ENCODE peak calls at places on chromosomes 16 and 17, in four cellular contexts. One of them, this sample, is unnamed.
A peak's percentile ranks its signal among the peaks of the same experiment; 100 is the strongest.

GRCh38 chr17:3639981-3640596 is 3.5 kb downstream of the CTNS start:
- DNase-seq in hepatocyte: no peak
- DNase-seq in PC-3: no peak
- DNase-seq in OCI-LY7: peak; percentile 51
- DNase-seq in this sample: peak; percentile 22

GRCh38 chr16:11198817-11199216 is 57.2 kb downstream of the SOCS1 start:
- DNase-seq in hepatocyte: peak; percentile 42
- DNase-seq in OCI-LY7: peak; percentile 14
- DNase-seq in PC-3: peak; percentile 80
- DNase-seq in this sample: no peak

GRCh38 chr17:78442648-78443128 is 64.2 kb downstream of the PGS1 start:
- DNase-seq in hepatocyte: no peak
- DNase-seq in OCI-LY7: no peak
- DNase-seq in PC-3: no peak
- DNase-seq in this sample: no peak

GRCh38 chr16:81394966-81395655 is 49.5 kb upstream of the CMIP start:
- DNase-seq in OCI-LY7: no peak
- DNase-seq in PC-3: no peak
- DNase-seq in hepatocyte: no peak
- DNase-seq in this sample: no peak

GRCh38 chr17:31674717-31675349 is 184.2 kb downstream of the COPRS start:
- DNase-seq in hepatocyte: no peak
- DNase-seq in OCI-LY7: no peak
- DNase-seq in PC-3: peak; percentile 75
- DNase-seq in this sample: no peak

GRCh38 chr16:75305364-75306101 is 54.1 kb upstream of the BCAR1 start:
- DNase-seq in OCI-LY7: no peak
- DNase-seq in PC-3: peak; percentile 98
- DNase-seq in hepatocyte: peak; percentile 95
- DNase-seq in this sample: no peak

GRCh38 chr16:79348521-79349306 is 251.8 kb downstream of the MAF start:
- DNase-seq in PC-3: no peak
- DNase-seq in OCI-LY7: no peak
- DNase-seq in hepatocyte: no peak
- DNase-seq in this sample: no peak

GRCh38 chr16:49021136-49021535 is 260.5 kb downstream of the CBLN1 start:
- DNase-seq in PC-3: peak; percentile 59
- DNase-seq in hepatocyte: peak; percentile 27
- DNase-seq in OCI-LY7: no peak
- DNase-seq in this sample: peak; percentile 25

GRCh38 chr16:1335996-1336395 is 2.6 kb downstream of the BAIAP3 start:
- DNase-seq in OCI-LY7: no peak
- DNase-seq in hepatocyte: no peak
- DNase-seq in PC-3: no peak
- DNase-seq in this sample: peak; percentile 83

GRCh38 chr16:81838794-81839193 is 59.7 kb downstream of the PLCG2 start:
- DNase-seq in OCI-LY7: peak; percentile 63
- DNase-seq in PC-3: peak; percentile 63
- DNase-seq in hepatocyte: no peak
- DNase-seq in this sample: no peak

GRCh38 chr16:73713817-73714495 is 582.7 kb upstream of the PSMD7 start:
- DNase-seq in OCI-LY7: peak; percentile 2
- DNase-seq in PC-3: peak; percentile 43
- DNase-seq in hepatocyte: peak; percentile 53
- DNase-seq in this sample: peak; percentile 51

GRCh38 chr17:6648181-6648580 is 3.2 kb downstream of the MED31 start:
- DNase-seq in hepatocyte: no peak
- DNase-seq in PC-3: peak; percentile 52
- DNase-seq in OCI-LY7: peak; percentile 59
- DNase-seq in this sample: no peak

GRCh38 chr17:67602974-67603373 is 114.8 kb upstream of the NOL11 start:
- DNase-seq in OCI-LY7: peak; percentile 66
- DNase-seq in hepatocyte: peak; percentile 56
- DNase-seq in PC-3: peak; percentile 75
- DNase-seq in this sample: peak; percentile 69

GRCh38 chr17:83125515-83126274 is 46.3 kb downstream of the METRNL start:
- DNase-seq in PC-3: no peak
- DNase-seq in OCI-LY7: peak; percentile 59
- DNase-seq in hepatocyte: no peak
- DNase-seq in this sample: no peak

GRCh38 chr17:81249233-81250040 is 10.3 kb downstream of the NDUFAF8 start:
- DNase-seq in OCI-LY7: peak; percentile 26
- DNase-seq in hepatocyte: no peak
- DNase-seq in PC-3: no peak
- DNase-seq in this sample: no peak

GRCh38 chr17:64506576-64507417 is at the start of gene CEP95:
- DNase-seq in hepatocyte: peak; percentile 97
- DNase-seq in PC-3: peak; percentile 96
- DNase-seq in OCI-LY7: peak; percentile 97
- DNase-seq in this sample: peak; percentile 96

GRCh38 chr17:33725675-33726271 is 432.7 kb upstream of the ASIC2 start:
- DNase-seq in hepatocyte: peak; percentile 65
- DNase-seq in PC-3: peak; percentile 31
- DNase-seq in OCI-LY7: peak; percentile 29
- DNase-seq in this sample: peak; percentile 74

GRCh38 chr16:51723016-51723724 is 572.1 kb upstream of the SALL1 start:
- DNase-seq in OCI-LY7: no peak
- DNase-seq in PC-3: no peak
- DNase-seq in hepatocyte: no peak
- DNase-seq in this sample: peak; percentile 7

GRCh38 chr17:80694992-80695912 is 150.6 kb downstream of the RPTOR start:
- DNase-seq in OCI-LY7: no peak
- DNase-seq in PC-3: no peak
- DNase-seq in hepatocyte: peak; percentile 85
- DNase-seq in this sample: no peak

GRCh38 chr16:73154063-73154870 is 106.3 kb upstream of the ZFHX3 start:
- DNase-seq in hepatocyte: no peak
- DNase-seq in PC-3: no peak
- DNase-seq in OCI-LY7: no peak
- DNase-seq in this sample: no peak

GRCh38 chr17:49089094-49089493 is 43.5 kb upstream of the B4GALNT2 start:
- DNase-seq in hepatocyte: no peak
- DNase-seq in OCI-LY7: no peak
- DNase-seq in PC-3: peak; percentile 37
- DNase-seq in this sample: no peak

GRCh38 chr16:11160676-11161115 is 95.3 kb downstream of the SOCS1 start:
- DNase-seq in OCI-LY7: no peak
- DNase-seq in hepatocyte: no peak
- DNase-seq in PC-3: no peak
- DNase-seq in this sample: no peak

GRCh38 chr17:50495918-50496317 is 12.3 kb upstream of the MYCBPAP start:
- DNase-seq in hepatocyte: no peak
- DNase-seq in OCI-LY7: no peak
- DNase-seq in PC-3: peak; percentile 37
- DNase-seq in this sample: no peak

GRCh38 chr16:71311553-71312158 is 22.5 kb upstream of the CMTR2 start:
- DNase-seq in OCI-LY7: peak; percentile 52
- DNase-seq in hepatocyte: peak; percentile 64
- DNase-seq in PC-3: peak; percentile 17
- DNase-seq in this sample: peak; percentile 87

GRCh38 chr17:81607431-81607830 is 29.5 kb downstream of the NPLOC4 start:
- DNase-seq in hepatocyte: no peak
- DNase-seq in PC-3: no peak
- DNase-seq in OCI-LY7: no peak
- DNase-seq in this sample: no peak

DNA sequence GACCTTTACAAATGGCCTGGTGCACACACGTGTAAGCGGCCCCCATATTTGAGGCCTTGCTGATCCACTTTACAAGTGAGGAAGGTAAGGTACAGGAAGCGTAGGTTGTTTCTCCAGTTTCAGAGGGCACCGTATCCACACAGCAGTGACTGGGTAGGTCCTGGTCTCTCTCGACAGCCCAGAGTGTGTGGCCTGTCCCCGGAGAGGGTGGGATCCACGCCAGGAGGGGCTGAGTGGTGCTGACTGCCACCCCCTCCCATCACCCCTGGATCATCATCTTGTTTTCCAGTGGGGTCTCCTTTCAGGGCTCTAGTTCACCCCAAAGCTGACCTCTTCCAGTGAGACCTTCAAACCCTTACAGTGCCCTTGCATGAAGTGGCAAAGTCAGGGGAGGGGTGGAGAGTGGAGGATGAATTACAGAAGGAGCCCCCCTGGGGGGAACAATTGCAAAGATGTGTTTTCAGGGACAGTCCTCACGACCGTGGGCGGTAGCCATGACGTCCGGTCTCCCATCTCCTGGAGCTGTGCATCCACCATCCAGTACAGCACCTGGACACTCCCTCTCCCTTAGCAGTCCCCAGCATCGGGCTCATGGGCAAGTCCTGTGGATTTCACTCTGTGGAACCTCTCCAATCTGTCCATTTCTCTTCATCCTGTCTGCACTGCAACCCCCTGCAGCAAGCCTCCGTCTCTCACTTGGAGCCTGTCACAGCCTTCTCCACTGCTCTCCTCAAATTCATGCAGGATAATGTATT is 4.5 kb upstream of the BANP start:
- DNase-seq in OCI-LY7: no peak
- DNase-seq in hepatocyte: no peak
- DNase-seq in PC-3: no peak
- DNase-seq in this sample: no peak
- H3K27ac ChIP-seq in OCI-LY7: no peak overlapping the region
- H3K27ac ChIP-seq in hepatocyte: peak overlapping the region; percentile 90
- H3K27ac ChIP-seq in PC-3: peak overlapping the region; percentile 74
- H3K27ac ChIP-seq in this sample: no peak overlapping the region

DNA sequence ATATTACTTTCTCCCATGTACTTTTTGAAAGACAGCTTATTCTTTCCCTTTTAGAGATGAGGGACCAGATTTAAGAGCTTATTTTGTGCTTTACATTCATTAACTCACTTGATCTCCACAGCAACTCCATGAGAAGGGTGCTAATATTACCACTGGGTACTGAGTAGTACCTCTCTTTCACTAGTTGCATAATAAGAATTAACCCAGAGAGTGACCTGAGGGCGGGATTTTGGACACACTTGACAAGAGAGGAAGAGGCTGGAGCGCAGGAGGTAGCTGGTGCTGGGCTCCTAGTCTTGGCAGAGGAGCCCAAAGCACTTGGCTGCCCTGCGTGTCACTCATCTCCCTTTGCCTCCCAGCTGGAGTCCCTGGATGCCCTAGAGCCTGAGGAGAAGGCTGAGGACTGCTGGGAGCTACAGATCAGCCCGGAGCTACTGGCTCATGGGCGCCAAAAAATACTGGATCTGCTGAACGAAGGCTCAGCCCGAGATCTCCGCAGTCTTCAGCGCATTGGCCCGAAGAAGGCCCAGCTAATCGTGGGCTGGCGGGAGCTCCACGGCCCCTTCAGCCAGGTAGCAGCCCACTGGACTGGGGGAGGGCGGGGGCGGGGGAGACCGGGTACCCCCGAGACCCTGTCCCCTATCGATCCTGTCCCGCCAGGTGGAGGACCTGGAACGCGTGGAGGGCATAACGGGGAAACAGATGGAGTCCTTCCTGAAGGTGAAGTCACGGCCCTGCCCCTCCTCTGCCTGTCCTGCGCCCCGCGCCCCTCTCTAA is 1.7 kb upstream of the MAZ start:
- DNase-seq in PC-3: no peak
- DNase-seq in hepatocyte: no peak
- DNase-seq in OCI-LY7: peak; percentile 53
- DNase-seq in this sample: peak; percentile 43
- TF ChIP-seq EZH2phosphoT487 in PC-3: no peak
- TF ChIP-seq EZH2phosphoT487 in hepatocyte: no peak
- TF ChIP-seq EZH2phosphoT487 in OCI-LY7: no peak
- TF ChIP-seq EZH2phosphoT487 in this sample: no peak

GRCh38 chr17:11952610-11953009 is 44.7 kb downstream of the ZNF18 start:
- DNase-seq in PC-3: no peak
- DNase-seq in hepatocyte: no peak
- DNase-seq in OCI-LY7: no peak
- DNase-seq in this sample: no peak

GRCh38 chr17:11954961-11955360 is 42.3 kb downstream of the ZNF18 start:
- DNase-seq in hepatocyte: no peak
- DNase-seq in PC-3: no peak
- DNase-seq in OCI-LY7: no peak
- DNase-seq in this sample: no peak

GRCh38 chr17:11953924-11954323 is 43.4 kb downstream of the ZNF18 start:
- DNase-seq in PC-3: no peak
- DNase-seq in hepatocyte: no peak
- DNase-seq in OCI-LY7: no peak
- DNase-seq in this sample: no peak

GRCh38 chr17:11948791-11949190 is 48.5 kb downstream of the ZNF18 start:
- DNase-seq in PC-3: peak; percentile 94
- DNase-seq in hepatocyte: peak; percentile 35
- DNase-seq in OCI-LY7: no peak
- DNase-seq in this sample: no peak

DNA sequence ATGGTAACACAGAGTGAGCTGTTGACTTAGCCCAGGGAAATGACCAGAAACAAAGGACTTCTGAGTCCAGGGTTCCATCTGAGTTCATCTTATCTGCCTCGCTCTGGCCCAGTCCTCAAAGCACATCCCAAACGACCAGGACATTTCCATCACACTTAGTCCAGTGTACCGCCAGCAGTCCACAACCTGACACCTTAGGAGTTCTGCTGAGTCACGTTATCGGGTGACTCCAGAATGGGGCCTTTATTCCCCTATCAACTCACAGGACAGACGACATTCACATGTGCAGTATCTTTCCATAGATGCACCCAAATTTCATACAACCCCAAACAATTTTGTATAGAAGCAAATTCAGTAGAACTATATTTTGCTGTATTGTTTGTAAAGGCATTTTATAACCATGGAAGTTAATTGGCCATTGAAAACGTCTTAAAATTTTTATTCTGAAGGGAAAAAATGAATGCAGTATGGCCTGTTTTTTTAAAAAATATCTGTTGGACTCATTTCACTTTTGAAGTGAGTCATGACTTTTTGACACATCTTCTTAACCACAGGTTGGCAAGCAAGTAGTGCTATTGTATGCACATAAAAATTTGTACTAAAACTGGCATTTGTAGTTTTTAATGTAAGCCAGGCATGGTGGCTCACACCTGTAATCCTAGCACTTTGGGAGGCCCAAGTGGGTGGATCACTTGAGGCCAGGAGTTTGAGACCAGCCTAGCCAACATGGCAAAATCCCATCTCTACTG is 46.3 kb downstream of the ZNF18 start:
- DNase-seq in hepatocyte: no peak
- DNase-seq in OCI-LY7: no peak
- DNase-seq in PC-3: peak; percentile 77
- DNase-seq in this sample: no peak
- H3K27ac ChIP-seq in hepatocyte: no peak overlapping the region
- H3K27ac ChIP-seq in OCI-LY7: no peak overlapping the region
- H3K27ac ChIP-seq in PC-3: no peak overlapping the region
- H3K27ac ChIP-seq in this sample: no peak overlapping the region

DNA sequence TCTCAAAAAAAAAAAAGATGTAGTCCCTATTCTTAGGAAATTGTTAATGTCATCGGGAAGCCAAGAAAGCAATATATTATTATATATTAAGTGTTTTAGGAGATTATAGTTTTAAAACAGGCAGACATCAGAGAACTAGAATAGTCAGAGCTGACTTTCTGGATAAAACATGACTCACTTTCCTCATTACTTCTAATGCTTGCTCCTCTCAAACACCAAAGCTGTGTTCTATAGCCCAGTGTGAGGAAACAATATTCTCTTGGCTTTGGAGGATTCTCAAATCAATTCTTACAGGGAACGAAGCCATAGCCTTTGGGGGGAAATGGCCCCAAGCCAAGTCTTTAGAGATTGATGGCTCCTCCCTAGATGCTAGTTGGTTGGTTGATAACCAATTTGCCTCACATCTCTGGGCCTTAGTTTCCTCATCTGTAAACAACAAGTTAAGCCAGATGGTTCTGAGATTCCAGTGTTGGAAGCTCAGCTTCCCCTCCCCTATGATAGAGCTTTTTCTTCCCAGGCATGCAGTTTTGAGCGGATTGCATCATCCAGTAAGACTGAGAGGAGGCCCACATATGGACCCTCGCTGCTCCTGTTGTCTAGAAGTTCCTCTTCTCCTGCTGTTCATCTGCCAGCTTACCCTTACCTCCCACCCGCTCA is 12.4 kb downstream of the NMT1 start:
- DNase-seq in PC-3: no peak
- DNase-seq in OCI-LY7: no peak
- DNase-seq in hepatocyte: peak; percentile 35
- DNase-seq in this sample: no peak
- TF ChIP-seq EZH2phosphoT487 in PC-3: no peak
- TF ChIP-seq EZH2phosphoT487 in OCI-LY7: no peak
- TF ChIP-seq EZH2phosphoT487 in hepatocyte: no peak
- TF ChIP-seq EZH2phosphoT487 in this sample: no peak

This sample was measured in neural progenitor cell.